ENCODE peak calls at places on chromosomes 11 and 22, in nine cellular contexts. N, M, O, R, K, B, C, W and P are unnamed samples.

GRCh38 chr11:63590024-63590788 is 24.0 kb downstream of the PLAAT3 start:
- DNase-seq in C (no peak), O (no peak), M (peak), N (no peak), W (no peak), B (no peak), R (no peak), K (no peak), P (no peak)

GRCh38 chr11:70152244-70152643 is 50.9 kb upstream of the FADD start:
- DNase-seq in W (no peak), O (no peak), K (no peak), B (no peak), C (no peak), M (no peak), N (no peak), R (no peak), P (no peak)

GRCh38 chr11:44527476-44527875 is 38.0 kb upstream of the CD82 start:
- DNase-seq in M (no peak), W (no peak), B (no peak), O (no peak), C (no peak), R (no peak), K (no peak), N (no peak), P (no peak)

GRCh38 chr11:68014157-68014965 is 4.2 kb downstream of the ALDH3B1 start:
- DNase-seq in R (peak), C (peak), K (no peak), B (peak), W (peak), M (peak), N (peak), O (no peak), P (peak)

GRCh38 chr11:22828373-22828772 is 1.2 kb downstream of the SVIP start:
- DNase-seq in B (no peak), O (no peak), M (no peak), N (no peak), K (no peak), R (no peak), W (no peak), C (no peak), P (no peak)

GRCh38 chr11:120210651-120211521 is at the start of gene OAF:
- DNase-seq in N (peak), K (peak), M (peak), C (peak), O (peak), B (peak), W (peak), R (peak), P (peak)

GRCh38 chr11:134097146-134097545 is 28.3 kb downstream of the JAM3 start:
- DNase-seq in R (no peak), O (no peak), C (no peak), W (no peak), B (no peak), M (no peak), N (no peak), K (no peak), P (no peak)

GRCh38 chr22:41557401-41558240 is 3.2 kb upstream of the CSDC2 start:
- DNase-seq in R (peak), O (peak), C (peak), K (no peak), W (peak), B (peak), M (peak), N (peak), P (peak)

GRCh38 chr11:110909331-110909730 is 197.1 kb upstream of the ARHGAP20 start:
- DNase-seq in R (no peak), K (no peak), N (no peak), M (no peak), W (no peak), O (no peak), C (no peak), B (peak), P (no peak)

GRCh38 chr11:13644997-13645667 is 23.3 kb upstream of the FAR1 start:
- DNase-seq in W (no peak), O (no peak), B (peak), K (no peak), N (no peak), R (no peak), M (no peak), C (peak), P (no peak)

GRCh38 chr11:76455331-76455730 is 10.5 kb downstream of the EMSY start:
- DNase-seq in W (no peak), O (no peak), M (no peak), N (no peak), C (peak), K (peak), R (no peak), B (peak), P (no peak)

GRCh38 chr11:27722945-27723344 is 22.7 kb upstream of the BDNF start:
- DNase-seq in N (no peak), K (no peak), C (no peak), O (no peak), B (peak), M (no peak), W (no peak), R (no peak), P (no peak)

GRCh38 chr11:76648061-76648460 is 22.5 kb downstream of the LRRC32 start:
- DNase-seq in K (no peak), R (no peak), W (no peak), M (peak), N (no peak), O (no peak), C (no peak), B (no peak), P (no peak)

GRCh38 chr11:86816251-86816726 is 15.9 kb downstream of the PRSS23 start:
- DNase-seq in W (no peak), O (no peak), B (peak), C (peak), M (no peak), R (no peak), K (peak), N (no peak), P (no peak)

GRCh38 chr11:31813961-31814868 is 3.1 kb upstream of the PAX6 start:
- DNase-seq in M (no peak), N (no peak), B (peak), C (no peak), R (no peak), K (no peak), O (no peak), W (no peak), P (no peak)

GRCh38 chr11:43508511-43508918 is 149.8 kb downstream of the TTC17 start:
- DNase-seq in B (peak), C (no peak), M (no peak), K (no peak), W (no peak), R (no peak), O (no peak), N (no peak), P (no peak)

GRCh38 chr22:40196628-40197027 is 18.9 kb downstream of the TNRC6B start:
- DNase-seq in K (no peak), M (peak), C (peak), O (no peak), W (no peak), R (no peak), B (peak), N (no peak), P (peak)

GRCh38 chr11:19931768-19932369 is 219.2 kb downstream of the NAV2 start:
- DNase-seq in W (no peak), M (no peak), O (no peak), C (no peak), R (no peak), K (no peak), N (no peak), B (no peak), P (no peak)

GRCh38 chr22:22576244-22576988 is 17.4 kb upstream of the PRAME start:
- DNase-seq in B (peak), M (peak), N (no peak), K (no peak), R (peak), W (peak), C (peak), O (no peak), P (no peak)

DNA sequence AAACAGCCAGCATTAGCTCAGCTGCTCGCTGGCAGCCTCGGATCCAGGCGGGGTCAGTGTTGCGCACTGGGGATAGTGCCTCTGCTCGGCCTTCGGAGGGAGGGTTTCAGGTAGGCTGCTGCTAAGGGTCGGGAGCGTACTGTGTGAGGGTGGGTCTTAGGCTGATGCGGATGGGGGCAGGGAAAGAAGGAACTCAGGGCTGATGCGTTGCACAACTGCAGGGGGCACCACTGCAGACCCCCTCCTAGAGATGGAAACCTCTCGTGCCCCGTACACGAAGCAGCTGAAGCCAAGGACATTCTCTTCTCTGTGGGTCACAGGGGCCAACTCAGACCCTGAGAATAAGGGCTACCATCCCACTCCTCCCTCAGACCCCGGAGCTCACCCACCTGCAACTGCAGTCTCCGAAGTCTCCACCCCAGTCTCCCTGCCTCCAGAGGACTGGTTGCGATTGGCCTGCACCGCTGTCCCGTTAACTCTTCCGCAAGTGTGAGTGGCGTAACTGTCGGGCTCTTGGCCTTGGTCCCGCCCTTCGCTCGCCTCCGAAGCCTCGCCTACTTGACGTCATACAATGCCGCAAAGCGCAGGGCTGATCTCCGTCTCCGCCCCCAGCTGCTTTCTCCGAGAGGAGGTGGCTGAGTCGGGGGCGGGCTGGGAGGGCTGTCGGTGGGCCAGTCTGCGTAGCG is at the start of gene KBTBD3:
- DNase-seq in R (peak), O (peak), K (peak), M (peak), C (peak), B (peak), N (peak), W (peak), P (peak)
- H3K27ac ChIP-seq in R (peak), O (peak), K (peak), M (peak), C (peak), B (peak), N (peak), W (peak), P (peak)

GRCh38 chr11:57460756-57461749 is 725 bp downstream of the RTN4RL2 start:
- DNase-seq in O (no peak), N (no peak), K (no peak), M (no peak), W (peak), C (no peak), B (no peak), R (no peak), P (no peak)
- H3K4me3 ChIP-seq in O (peak), N (peak), K (peak), M (peak), W (peak), C (no peak), B (peak), R (peak), P (peak)

DNA sequence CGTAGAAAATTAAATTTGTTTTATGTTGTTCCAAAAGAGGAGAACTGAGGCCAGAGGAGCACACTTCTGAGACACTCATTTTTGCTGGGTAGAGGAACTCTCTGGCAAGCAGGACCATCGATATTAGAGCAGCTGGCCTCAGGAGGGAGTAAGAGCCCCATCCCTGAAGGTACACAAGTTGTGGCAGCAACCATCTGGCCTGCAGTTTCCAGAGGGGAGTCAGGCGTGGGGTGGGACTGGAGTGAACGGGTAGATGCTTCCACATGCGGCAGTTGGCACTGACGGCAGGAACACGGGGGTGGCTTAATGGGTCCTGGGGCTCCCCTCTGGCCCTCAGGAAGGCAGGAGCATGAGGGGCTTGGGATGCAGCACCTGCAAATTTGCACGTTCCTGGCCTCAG is 13.2 kb upstream of the SSTR3 start:
- DNase-seq in O (peak), N (no peak), C (no peak), W (no peak), B (peak), M (no peak), K (no peak), R (no peak), P (no peak)
- TF ChIP-seq CTCF in O (no peak), N (no peak), C (peak), W (no peak), B (no peak), M (no peak), K (no peak), R (no peak), P (peak)

DNA sequence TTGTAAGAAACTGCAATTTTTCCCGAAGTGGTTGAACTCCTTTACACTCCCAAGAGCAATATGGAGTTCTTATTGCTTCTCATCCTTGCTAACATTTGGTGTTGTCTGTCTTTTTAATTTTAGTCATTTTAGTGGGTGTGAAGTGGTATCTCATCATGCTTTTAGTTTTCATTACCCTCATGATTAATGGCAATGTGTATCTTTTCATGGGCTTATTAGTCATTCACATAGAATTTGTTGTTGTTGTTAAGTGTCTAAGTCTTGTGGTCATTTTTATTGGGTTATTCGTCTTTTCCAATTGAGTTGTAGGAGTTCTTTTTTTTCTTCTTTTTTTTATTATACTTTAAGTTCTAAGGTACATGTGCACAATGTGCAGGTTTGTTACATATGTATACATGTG is 238.3 kb upstream of the SESN3 start:
- DNase-seq in O (no peak), K (no peak), N (no peak), B (no peak), R (no peak), W (no peak), C (no peak), M (no peak), P (no peak)
- H3K27ac ChIP-seq in O (no peak), K (no peak), N (no peak), B (no peak), R (no peak), W (no peak), C (no peak), M (no peak), P (no peak)

DNA sequence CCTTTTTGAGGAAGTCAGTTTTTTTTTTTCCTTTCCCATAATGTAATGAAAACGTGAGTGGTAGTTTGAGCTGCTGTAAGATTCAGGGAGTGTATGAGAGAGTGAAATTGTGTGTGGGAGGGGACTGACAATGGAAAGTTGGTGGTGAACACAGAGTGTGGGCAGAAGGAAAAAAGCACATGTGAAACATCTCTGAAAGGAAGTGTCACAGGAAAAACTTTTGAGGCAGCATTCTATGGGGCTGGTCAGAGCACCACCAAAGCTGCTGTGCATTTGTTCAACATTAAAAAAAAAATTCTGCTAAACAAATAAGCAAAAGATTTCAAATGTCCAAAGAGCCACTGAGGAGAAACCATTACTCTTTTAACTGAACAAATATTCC is 154.4 kb downstream of the MAML2 start:
- DNase-seq in C (no peak), M (no peak), W (no peak), K (no peak), O (no peak), N (no peak), R (no peak), B (peak), P (no peak)
- H3K4me3 ChIP-seq in C (no peak), M (no peak), W (no peak), K (no peak), O (no peak), N (no peak), R (no peak), B (no peak), P (no peak)

GRCh38 chr11:117083011-117083940 is 15.0 kb downstream of the SIK3 start:
- DNase-seq in C (no peak), M (no peak), N (no peak), R (no peak), O (no peak), B (no peak), K (no peak), W (no peak), P (no peak)

GRCh38 chr11:117076941-117077659 is 21.1 kb downstream of the SIK3 start:
- DNase-seq in O (no peak), C (no peak), B (no peak), K (no peak), R (no peak), N (no peak), W (peak), M (no peak), P (no peak)

GRCh38 chr11:117084992-117085391 is 13.2 kb downstream of the SIK3 start:
- DNase-seq in R (no peak), M (no peak), C (no peak), B (no peak), N (no peak), O (no peak), K (no peak), W (no peak), P (no peak)

GRCh38 chr11:117080370-117080769 is 17.9 kb downstream of the SIK3 start:
- DNase-seq in B (no peak), N (no peak), K (no peak), O (no peak), C (no peak), M (no peak), R (no peak), W (no peak), P (no peak)

GRCh38 chr11:117081908-117082307 is 16.3 kb downstream of the SIK3 start:
- DNase-seq in R (no peak), N (no peak), M (no peak), W (no peak), B (no peak), K (no peak), O (no peak), C (no peak), P (no peak)
- TF ChIP-seq CTCF in R (no peak), N (no peak), M (no peak), W (no peak), B (no peak), K (no peak), O (no peak), C (no peak), P (no peak)

GRCh38 chr11:96151501-96151900 is 191.5 kb downstream of the MAML2 start:
- DNase-seq in M (no peak), K (no peak), O (no peak), C (no peak), W (no peak), R (no peak), B (no peak), N (no peak), P (no peak)

GRCh38 chr11:96152623-96153022 is 190.4 kb downstream of the MAML2 start:
- DNase-seq in W (no peak), C (no peak), R (no peak), O (no peak), K (no peak), B (peak), N (no peak), M (no peak), P (no peak)

GRCh38 chr11:96147913-96148312 is 195.1 kb downstream of the MAML2 start:
- DNase-seq in O (no peak), W (no peak), R (no peak), K (no peak), C (no peak), M (no peak), N (no peak), B (no peak), P (no peak)

GRCh38 chr11:96150609-96151008 is 192.4 kb downstream of the MAML2 start:
- DNase-seq in W (no peak), M (no peak), O (no peak), N (no peak), K (no peak), R (no peak), B (no peak), C (no peak), P (no peak)

GRCh38 chr11:96149743-96150555 is 193.0 kb downstream of the MAML2 start:
- DNase-seq in O (no peak), N (no peak), W (no peak), B (peak), C (no peak), K (no peak), M (no peak), R (no peak), P (peak)
- H3K27ac ChIP-seq in O (no peak), N (no peak), W (no peak), B (peak), C (no peak), K (no peak), M (no peak), R (no peak), P (peak)